ENCODE peak calls at places on chromosomes 3 and 15, in seven cellular contexts. L is fibroblast of the aortic adventitia; T is fibroblast of lung; M is brain microvascular endothelial cell; I is CD8-positive, alpha-beta memory T cell; S is AG04450; R is cardiac muscle cell. V is an unnamed sample.
A peak's percentile ranks its signal among the peaks of the same experiment; 100 is the strongest.

GRCh38 chr15:93035953-93036810 is 52.8 kb downstream of the RGMA start:
- DNase-seq in L (peak; percentile 25), T (peak; percentile 23), M (no peak), I (peak; percentile 30), S (no peak), R (peak; percentile 61), V (no peak)

GRCh38 chr15:54131410-54131809 is 153.2 kb downstream of the UNC13C start:
- DNase-seq in L (peak; percentile 55), T (no peak), M (peak; percentile 19), I (no peak), S (no peak), R (no peak), V (no peak)

GRCh38 chr3:118833075-118833474 is 201.6 kb downstream of the IGSF11 start:
- DNase-seq in L (no peak), T (no peak), M (no peak), I (no peak), S (no peak), R (no peak), V (no peak)

GRCh38 chr15:50778089-50778488 is 12.6 kb upstream of the SPPL2A start:
- DNase-seq in L (no peak), T (no peak), M (no peak), I (no peak), S (no peak), R (no peak), V (no peak)

GRCh38 chr15:35443376-35443775 is 102.6 kb downstream of the DPH6 start:
- DNase-seq in L (no peak), T (no peak), M (no peak), I (no peak), S (no peak), R (no peak), V (no peak)

GRCh38 chr15:50907866-50908208 is 646 bp upstream of the AP4E1 start:
- DNase-seq in L (peak; percentile 46), T (peak; percentile 32), M (no peak), I (peak; percentile 60), S (no peak), R (peak; percentile 46), V (no peak)

GRCh38 chr3:129026728-129027543 is 25.8 kb downstream of the EFCC1 start:
- DNase-seq in L (peak; percentile 58), T (peak; percentile 83), M (peak; percentile 77), I (peak; percentile 93), S (no peak), R (peak; percentile 94), V (peak; percentile 40)

GRCh38 chr15:51198701-51199253 is 104.1 kb upstream of the TNFAIP8L3 start:
- DNase-seq in L (no peak), T (peak; percentile 24), M (no peak), I (no peak), S (no peak), R (no peak), V (no peak)

GRCh38 chr3:185981621-185982020 is 43.8 kb upstream of the TRA2B start:
- DNase-seq in L (no peak), T (no peak), M (no peak), I (no peak), S (no peak), R (no peak), V (no peak)

GRCh38 chr3:120569224-120569915 is 26.8 kb upstream of the NDUFB4 start:
- DNase-seq in L (no peak), T (peak; percentile 78), M (no peak), I (no peak), S (no peak), R (peak; percentile 44), V (no peak)

GRCh38 chr3:63908081-63908736 is 4.0 kb downstream of the SCAANT1 start:
- DNase-seq in L (peak; percentile 67), T (peak; percentile 42), M (no peak), I (no peak), S (no peak), R (peak; percentile 53), V (no peak)

GRCh38 chr3:52471371-52472238 is 16.2 kb downstream of the NISCH start:
- DNase-seq in L (peak; percentile 43), T (no peak), M (peak; percentile 52), I (no peak), S (no peak), R (peak; percentile 78), V (no peak)

GRCh38 chr3:3177861-3178497 is 1.5 kb downstream of the CRBN start:
- DNase-seq in L (no peak), T (peak; percentile 19), M (peak; percentile 35), I (no peak), S (no peak), R (no peak), V (no peak)

GRCh38 chr3:191220908-191221307 is 21.9 kb downstream of the OSTN start:
- DNase-seq in L (no peak), T (no peak), M (no peak), I (no peak), S (no peak), R (no peak), V (no peak)

GRCh38 chr3:76307556-76307955 is 522.2 kb upstream of the ZNF717 start:
- DNase-seq in L (no peak), T (peak; percentile 36), M (peak; percentile 54), I (no peak), S (no peak), R (no peak), V (peak; percentile 11)

GRCh38 chr15:68749365-68750141 is 71.1 kb downstream of the ANP32A start:
- DNase-seq in L (peak; percentile 49), T (no peak), M (no peak), I (no peak), S (no peak), R (no peak), V (no peak)

GRCh38 chr3:171862993-171863521 is 19.9 kb downstream of the TMEM212 start:
- DNase-seq in L (peak; percentile 64), T (peak; percentile 74), M (peak; percentile 64), I (no peak), S (no peak), R (no peak), V (no peak)

GRCh38 chr15:94417464-94418293 is 186.3 kb downstream of the MCTP2 start:
- DNase-seq in L (peak; percentile 0), T (no peak), M (no peak), I (no peak), S (no peak), R (no peak), V (no peak)

GRCh38 chr15:80679805-80680175 is 15.3 kb upstream of the ABHD17C start:
- DNase-seq in L (no peak), T (no peak), M (no peak), I (no peak), S (no peak), R (no peak), V (no peak)

GRCh38 chr15:69285834-69286233 is 12.9 kb upstream of the PAQR5 start:
- DNase-seq in L (no peak), T (no peak), M (no peak), I (no peak), S (no peak), R (no peak), V (no peak)

GRCh38 chr15:51267047-51267713 is 71.2 kb downstream of the CYP19A1 start:
- DNase-seq in L (no peak), T (peak; percentile 32), M (no peak), I (no peak), S (no peak), R (peak; percentile 38), V (no peak)

GRCh38 chr3:30873667-30874066 is 20.8 kb downstream of the GADL1 start:
- DNase-seq in L (no peak), T (peak; percentile 20), M (no peak), I (no peak), S (no peak), R (no peak), V (no peak)

GRCh38 chr3:42701371-42702065 is 1.1 kb downstream of the HHATL start:
- DNase-seq in L (peak; percentile 14), T (peak; percentile 10), M (no peak), I (peak; percentile 49), S (no peak), R (peak; percentile 93), V (no peak)

GRCh38 chr3:42699511-42699971 is 3.1 kb downstream of the HHATL start:
- DNase-seq in L (no peak), T (no peak), M (no peak), I (no peak), S (no peak), R (no peak), V (no peak)

GRCh38 chr3:42702066-42702951 is at the start of gene HHATL:
- DNase-seq in L (no peak), T (no peak), M (no peak), I (no peak), S (no peak), R (peak; percentile 68), V (no peak)

GRCh38 chr3:42698911-42699230 is 3.7 kb downstream of the HHATL start:
- DNase-seq in L (no peak), T (no peak), M (no peak), I (no peak), S (no peak), R (no peak), V (no peak)

GRCh38 chr3:42700366-42701288 is 2.0 kb downstream of the HHATL start:
- DNase-seq in L (no peak), T (no peak), M (no peak), I (no peak), S (no peak), R (no peak), V (no peak)
- H3K4me3 ChIP-seq in L (no peak overlapping the region), T (no peak overlapping the region), M (no peak overlapping the region), I (no peak overlapping the region), S (no peak overlapping the region), R (no peak overlapping the region), V (no peak overlapping the region)

DNA sequence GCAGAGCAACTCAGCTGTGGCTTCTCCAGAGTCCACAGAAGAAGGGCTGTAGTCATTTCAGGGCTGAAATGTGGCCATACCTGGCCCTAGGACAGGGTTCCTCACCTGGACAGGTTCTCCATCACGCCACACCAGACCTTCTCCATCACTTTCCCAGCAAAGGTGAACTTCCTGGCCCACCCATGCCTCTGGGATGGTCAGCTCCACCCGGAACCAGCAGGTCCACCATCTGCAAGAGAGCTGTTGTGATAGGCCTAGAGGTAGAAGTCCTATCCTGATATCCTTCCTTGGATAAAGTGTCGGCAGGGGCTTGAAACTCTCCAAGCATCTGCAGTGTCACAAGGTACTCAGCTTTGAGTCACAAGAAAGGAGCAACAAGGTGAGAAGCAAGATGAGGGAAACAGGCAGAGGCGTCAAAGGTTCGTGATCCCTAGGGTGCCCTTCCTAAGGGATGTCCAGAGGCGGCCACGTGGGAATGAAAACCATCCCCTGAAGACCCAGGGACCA is 948 bp downstream of the MAN2C1 start:
- DNase-seq in L (no peak), T (no peak), M (no peak), I (no peak), S (no peak), R (no peak), V (no peak)
- H3K4me3 ChIP-seq in L (peak overlapping the region; percentile 83), T (peak overlapping the region; percentile 69), M (peak overlapping the region; percentile 82), I (peak overlapping the region; percentile 88), S (peak overlapping the region; percentile 83), R (no peak overlapping the region), V (peak overlapping the region; percentile 96)

GRCh38 chr3:112043621-112044201 is 9.2 kb downstream of the TMPRSS7 start:
- DNase-seq in L (peak; percentile 82), T (peak; percentile 73), M (peak; percentile 65), I (peak; percentile 54), S (peak; percentile 44), R (peak; percentile 81), V (peak; percentile 20)
- H3K4me3 ChIP-seq in L (no peak overlapping the region), T (no peak overlapping the region), M (no peak overlapping the region), I (no peak overlapping the region), S (no peak overlapping the region), R (no peak overlapping the region), V (no peak overlapping the region)

DNA sequence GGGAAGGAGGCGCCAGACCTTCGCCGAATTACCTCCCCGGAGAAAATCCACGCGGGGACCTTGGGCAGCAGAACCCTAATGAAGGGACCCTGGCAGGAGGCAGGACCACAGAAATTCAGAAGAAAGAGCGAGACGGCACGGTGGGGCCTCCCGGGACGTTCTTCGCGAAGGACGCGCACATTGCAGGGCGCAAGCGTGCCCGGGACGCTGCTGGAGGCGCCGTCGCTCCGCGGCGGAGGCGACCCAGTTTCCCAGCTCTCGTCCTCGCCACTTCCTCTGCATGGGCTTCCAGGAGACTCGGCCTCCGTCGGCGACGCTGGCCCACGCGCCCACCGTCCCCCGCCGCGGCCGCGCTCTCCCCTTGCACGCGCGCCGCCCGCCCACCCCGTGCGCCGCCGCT is 31.9 kb upstream of the SMAD3 start:
- DNase-seq in L (no peak), T (no peak), M (no peak), I (peak; percentile 20), S (no peak), R (no peak), V (no peak)
- H3K4me3 ChIP-seq in L (no peak overlapping the region), T (no peak overlapping the region), M (peak overlapping the region; percentile 39), I (peak overlapping the region; percentile 64), S (no peak overlapping the region), R (peak overlapping the region; percentile 10), V (peak overlapping the region; percentile 21)

V was measured in skeletal muscle cell.